ENCODE peak calls at places on chromosomes 1 and 21, in eight cellular contexts. N is right cardiac atrium, P is left ventricle myocardium inferior, Q is fibroblast of lung, O is Peyer's patch, U is thoracic aorta, J is GM23338, Z is body of pancreas. S is an unnamed sample. For H3K27me3, the result is how much of the 10 kb centered on the place peaks cover.

GRCh38 chr1:180609643-180610555 is 21.9 kb upstream of the XPR1 start:
- DNase-seq in O (no peak), Z (peak), N (no peak), U (no peak), P (no peak), Q (peak), J (no peak), S (no peak)

GRCh38 chr1:184385863-184386262 is 966 bp upstream of the C1orf21 start:
- DNase-seq in O (no peak), P (no peak), U (no peak), Q (no peak), N (no peak), J (peak), Z (no peak), S (no peak)

GRCh38 chr1:226624526-226624925 is 76.0 kb downstream of the STUM start:
- DNase-seq in Q (peak), N (no peak), O (peak), J (no peak), U (no peak), Z (no peak), P (no peak), S (no peak)

GRCh38 chr1:67766117-67766978 is 66.9 kb downstream of the GNG12 start:
- DNase-seq in Q (peak), U (peak), N (peak), P (no peak), J (peak), O (no peak), Z (peak), S (peak)

GRCh38 chr1:161082996-161083742 is 6.2 kb downstream of the NECTIN4 start:
- DNase-seq in J (no peak), Q (peak), N (peak), P (peak), O (peak), U (peak), Z (peak), S (peak)

GRCh38 chr1:236275586-236275985 is 6.2 kb downstream of the ERO1B start:
- DNase-seq in P (no peak), Q (no peak), N (no peak), U (no peak), J (no peak), O (no peak), Z (no peak), S (no peak)

GRCh38 chr1:209823143-209824041 is 4.4 kb upstream of the UTP25 start:
- DNase-seq in N (no peak), Z (no peak), O (no peak), Q (peak), P (no peak), U (no peak), J (peak), S (peak)

GRCh38 chr1:3306583-3307285 is 147.7 kb upstream of the ARHGEF16 start:
- DNase-seq in N (no peak), J (no peak), P (no peak), U (no peak), O (no peak), Z (no peak), Q (peak), S (no peak)

GRCh38 chr1:86487131-86487804 is 18.5 kb downstream of the CLCA1 start:
- DNase-seq in N (peak), O (no peak), J (no peak), Q (peak), P (peak), U (no peak), Z (no peak), S (no peak)

GRCh38 chr1:37458551-37458950 is 15.8 kb upstream of the ZC3H12A start:
- DNase-seq in J (no peak), P (no peak), N (no peak), O (no peak), U (no peak), Z (no peak), Q (no peak), S (no peak)

GRCh38 chr1:37456614-37457013 is 17.8 kb upstream of the ZC3H12A start:
- DNase-seq in P (no peak), Q (no peak), N (no peak), O (no peak), J (no peak), U (no peak), Z (no peak), S (no peak)

GRCh38 chr1:37452416-37452815 is 22.0 kb upstream of the ZC3H12A start:
- DNase-seq in P (no peak), J (no peak), O (no peak), Z (no peak), Q (no peak), N (no peak), U (no peak), S (no peak)

GRCh38 chr1:37453647-37454046 is 20.7 kb upstream of the ZC3H12A start:
- DNase-seq in U (no peak), Q (no peak), Z (no peak), N (no peak), P (no peak), J (no peak), O (no peak), S (no peak)

GRCh38 chr1:37455516-37455915 is 18.9 kb upstream of the ZC3H12A start:
- DNase-seq in U (no peak), J (no peak), N (no peak), Z (no peak), O (no peak), P (no peak), Q (no peak), S (no peak)
- H3K4me3 ChIP-seq in U (peak), J (no peak), N (no peak), Z (no peak), O (no peak), P (peak), Q (no peak), S (no peak)

DNA sequence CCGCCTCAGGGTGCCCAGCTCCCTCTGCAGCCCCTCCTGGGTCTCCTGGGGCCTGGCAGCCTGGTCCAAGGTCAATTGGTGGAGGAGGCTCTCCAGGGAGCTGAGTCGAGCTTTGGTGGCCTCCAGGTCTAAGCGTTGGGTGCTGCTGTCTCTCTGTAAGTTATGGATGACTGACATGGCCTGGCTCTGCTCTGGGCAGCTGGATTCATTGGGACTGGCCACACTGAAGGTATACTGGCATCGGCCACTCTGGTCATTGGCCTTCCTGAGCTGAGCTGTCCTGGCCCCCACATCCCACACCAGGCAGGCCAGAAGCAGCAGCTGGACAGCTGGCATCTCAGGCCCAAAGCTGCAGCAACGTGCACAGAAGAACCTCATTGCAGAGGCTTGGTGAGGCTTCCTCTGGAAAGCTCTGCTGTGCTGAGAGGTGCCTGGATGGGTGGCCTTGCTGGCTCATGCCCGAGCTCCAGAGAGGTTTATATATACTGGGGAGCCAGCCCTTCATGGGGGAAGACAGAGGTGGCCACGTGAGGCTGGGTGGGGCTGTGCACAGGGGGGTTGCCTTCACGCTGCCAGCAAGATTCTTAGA is at the start of gene MYOC:
- DNase-seq in P (no peak), N (no peak), J (no peak), Z (no peak), O (no peak), Q (no peak), U (no peak), S (no peak)
- H3K27ac ChIP-seq in P (peak), N (no peak), J (no peak), Z (no peak), O (no peak), Q (no peak), U (peak), S (no peak)

DNA sequence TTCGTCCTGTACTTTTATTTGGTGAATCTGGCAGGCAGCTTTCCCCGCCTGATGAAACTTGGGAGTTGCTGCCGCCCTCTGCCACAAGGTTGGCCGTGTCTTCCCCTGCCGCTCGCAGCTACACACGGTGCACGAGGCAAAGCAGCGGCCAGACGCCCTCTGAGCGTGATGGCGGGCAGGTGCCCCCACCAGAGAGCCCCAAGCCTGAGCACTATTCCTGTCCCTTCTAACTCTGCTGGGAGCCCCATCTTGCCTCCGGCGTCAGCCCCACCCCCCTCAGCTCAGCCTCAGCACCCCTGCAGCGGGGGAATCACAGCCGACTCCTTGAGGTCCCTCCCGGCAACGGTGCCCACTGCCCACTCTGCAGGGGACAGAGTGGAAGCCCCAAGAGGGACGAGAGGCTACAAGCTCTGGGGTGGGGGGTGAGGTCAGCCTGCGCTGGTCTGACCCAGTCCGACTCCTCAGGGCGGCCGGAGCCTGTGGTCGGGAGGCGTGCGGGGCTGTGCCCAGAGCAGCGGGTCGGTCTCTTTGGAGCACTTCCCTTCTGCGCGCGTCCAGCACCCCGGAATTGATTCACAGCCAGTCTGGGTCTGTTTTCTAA is 41.3 kb downstream of the RIPK4 start:
- DNase-seq in U (no peak), Q (no peak), O (no peak), Z (no peak), P (no peak), J (peak), N (no peak), S (no peak)
- H3K27me3 ChIP-seq in U (under half), Q (under half), O (under half), Z (under half), P (half or more), J (under half), N (under half), S (under half)

DNA sequence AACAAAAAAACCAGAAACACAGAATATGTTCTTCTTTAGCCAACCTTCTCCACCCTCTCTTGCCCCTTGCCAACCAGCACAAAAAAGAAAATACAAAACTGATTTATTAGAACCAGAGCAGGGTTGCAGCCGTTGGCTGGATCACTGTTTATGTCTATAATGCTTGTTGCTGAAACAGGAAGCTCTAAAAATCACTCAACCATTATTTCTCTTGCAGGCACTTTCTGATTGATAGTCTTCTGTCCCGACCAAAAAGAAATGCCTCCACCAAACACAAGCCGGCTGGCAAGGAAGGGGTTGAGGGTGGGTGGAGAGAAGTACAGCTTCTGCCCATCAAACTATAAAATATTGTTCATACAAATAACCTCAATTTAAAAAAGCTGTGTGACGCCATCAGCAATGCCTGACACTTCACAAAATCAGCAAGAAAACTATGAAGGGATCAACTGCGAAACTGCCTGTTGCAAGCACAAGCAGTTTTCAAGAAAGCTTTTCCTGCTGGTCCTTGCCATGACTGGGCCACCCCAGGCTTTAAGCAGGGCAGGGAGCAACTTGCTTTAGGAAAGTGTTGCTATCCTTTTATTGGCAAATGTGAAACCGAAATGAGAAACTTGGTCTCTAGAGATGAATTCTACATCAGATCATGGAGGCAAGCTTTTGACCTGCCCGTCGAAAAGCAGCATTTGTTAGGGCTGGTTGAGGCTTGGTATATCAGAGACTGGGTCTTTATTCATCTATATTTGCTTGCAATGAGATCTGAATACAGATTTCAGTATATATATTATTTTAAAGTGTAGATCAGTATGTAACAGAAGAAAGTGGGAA is 174.2 kb downstream of the RUNX1 start:
- DNase-seq in P (no peak), J (no peak), N (no peak), O (no peak), Q (peak), U (no peak), Z (no peak), S (no peak)
- H3K4me3 ChIP-seq in P (no peak), J (no peak), N (no peak), O (no peak), Q (peak), U (no peak), Z (no peak), S (no peak)

GRCh38 chr21:38839370-38839681 is 33.6 kb downstream of the ETS2 start:
- DNase-seq in O (no peak), Q (no peak), Z (no peak), J (no peak), P (no peak), N (no peak), U (no peak), S (no peak)
- H3K27ac ChIP-seq in O (no peak), Q (peak), Z (no peak), J (no peak), P (no peak), N (no peak), U (no peak), S (no peak)

DNA sequence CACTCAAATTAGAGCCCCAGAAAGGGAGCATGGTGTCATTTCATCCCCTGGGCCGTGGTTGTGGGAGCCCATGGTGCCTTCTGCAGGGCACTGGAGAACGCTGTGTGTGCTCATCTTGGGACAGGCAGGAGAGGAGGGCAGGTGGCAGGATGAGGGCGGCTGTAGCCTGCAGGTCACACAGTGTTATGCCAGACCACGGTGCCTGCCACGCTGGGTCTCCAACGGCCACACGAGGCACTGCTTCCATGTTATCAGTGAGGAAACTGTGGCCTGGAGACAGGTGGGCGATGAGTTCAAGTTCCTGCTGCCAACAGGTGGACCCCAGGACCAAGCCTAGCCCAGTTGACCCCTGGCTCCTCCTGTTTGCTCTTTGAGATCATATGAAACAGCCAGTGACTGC is 21.0 kb downstream of the ABCG1 start:
- DNase-seq in O (no peak), Q (no peak), P (peak), U (no peak), Z (no peak), J (no peak), N (no peak), S (no peak)
- H3K27me3 ChIP-seq in O (under half), Q (under half), P (under half), U (under half), Z (under half), J (under half), N (under half), S (under half)

DNA sequence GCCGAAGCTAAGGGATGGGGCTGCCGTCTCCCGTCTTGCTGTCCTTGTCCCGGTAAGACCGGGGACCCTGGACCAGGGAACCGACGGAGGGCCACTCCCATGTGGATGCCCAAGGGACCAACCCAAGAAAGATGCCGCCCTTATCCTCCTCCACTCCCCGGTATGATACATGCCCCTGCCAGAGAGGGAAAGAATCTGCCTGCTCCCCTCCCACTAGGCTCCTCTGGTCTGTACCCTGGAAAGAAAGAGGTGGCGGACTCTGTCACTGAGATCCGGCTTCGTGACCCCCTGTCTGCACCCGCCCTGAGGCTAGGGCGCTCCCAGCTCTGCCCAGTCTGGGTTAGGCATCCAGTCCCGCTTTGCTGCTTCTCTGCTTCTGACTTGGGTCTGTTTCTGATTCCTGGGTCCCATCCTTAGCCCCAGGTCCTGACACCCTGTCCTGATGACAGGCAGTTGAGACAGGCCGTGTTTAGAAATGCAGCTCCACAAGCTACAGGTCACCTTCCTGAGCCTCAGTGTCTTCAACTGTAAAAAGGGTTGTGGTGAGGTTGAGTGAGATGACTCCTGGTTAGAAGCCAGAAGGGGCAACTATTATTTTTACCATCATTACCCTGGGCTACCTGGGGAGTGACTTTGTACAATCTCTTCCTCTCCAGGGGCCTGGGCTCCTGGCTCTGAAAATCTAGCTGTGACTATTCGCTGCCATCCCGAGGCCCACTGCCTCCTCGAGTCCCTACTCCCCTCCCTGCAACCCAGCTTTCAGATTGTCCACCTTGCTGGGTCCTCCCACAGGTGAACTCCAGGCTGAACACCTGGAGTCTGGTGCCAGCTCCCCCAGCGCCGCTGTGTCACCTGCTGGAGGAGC is 3.7 kb downstream of the MATN1 start:
- DNase-seq in N (no peak), P (no peak), Q (peak), J (no peak), Z (no peak), O (no peak), U (no peak), S (peak)
- H3K4me3 ChIP-seq in N (no peak), P (peak), Q (peak), J (peak), Z (no peak), O (peak), U (peak), S (peak)

S was measured in SJCRH30.